ENCODE peak calls at places on chromosomes 13 and 19, in nine cellular contexts. K is HCT116; S is kidney tubule cell; O is Right ventricle myocardium superior; H is stimulated activated CD4-positive, alpha-beta T cell treated with anti-CD3 and anti-CD28 coated beads, Interleukin-1b, Interleukin-23, amount 100 ng/mL, for 24 hours; Z is omental fat pad; J is T1000; T is IMR-90; E is thoracic aorta. V is an unnamed sample.

GRCh38 chr13:113978741-113979481 is 5.0 kb upstream of the C13orf46 start:
- DNase-seq in E (no peak), T (no peak), J (no peak), O (peak), K (no peak), H (no peak), Z (no peak), S (no peak), V (no peak)

GRCh38 chr19:50460161-50460765 is 16.0 kb upstream of the EMC10 start:
- DNase-seq in O (no peak), E (no peak), T (peak), S (peak), Z (no peak), J (no peak), K (no peak), H (no peak), V (no peak)

GRCh38 chr19:46610413-46610775 is 9.3 kb downstream of the CALM3 start:
- DNase-seq in J (no peak), K (no peak), E (no peak), Z (no peak), H (no peak), O (peak), T (no peak), S (no peak), V (no peak)

GRCh38 chr13:98239156-98240076 is 62.3 kb upstream of the RNF113B start:
- DNase-seq in S (peak), H (no peak), K (no peak), J (no peak), O (no peak), T (no peak), E (no peak), Z (no peak), V (no peak)

GRCh38 chr19:29644179-29644578 is 21.1 kb upstream of the PLEKHF1 start:
- DNase-seq in O (no peak), Z (no peak), T (no peak), H (no peak), K (no peak), J (no peak), E (no peak), S (no peak), V (no peak)

GRCh38 chr19:13037161-13037560 is 41.9 kb downstream of the NFIX start:
- DNase-seq in J (peak), S (peak), K (no peak), Z (no peak), T (peak), H (no peak), O (no peak), E (no peak), V (peak)

GRCh38 chr19:6423499-6424189 is 967 bp downstream of the KHSRP start:
- DNase-seq in O (no peak), J (no peak), E (no peak), S (peak), K (no peak), H (no peak), T (peak), Z (no peak), V (peak)

GRCh38 chr13:110824901-110825300 is 90.0 kb downstream of the ANKRD10 start:
- DNase-seq in K (no peak), E (no peak), S (no peak), Z (no peak), J (no peak), H (no peak), T (no peak), O (no peak), V (no peak)

GRCh38 chr13:94280357-94280756 is 199.1 kb downstream of the DCT start:
- DNase-seq in E (no peak), T (peak), S (peak), O (no peak), Z (no peak), K (no peak), H (no peak), J (no peak), V (no peak)

GRCh38 chr13:55576389-55576788 is 1564.3 kb upstream of the PRR20A start:
- DNase-seq in O (no peak), H (no peak), K (no peak), Z (no peak), E (no peak), T (no peak), J (no peak), S (no peak), V (no peak)

GRCh38 chr19:45391871-45392665 is 12.8 kb downstream of the PPP1R13L start:
- DNase-seq in T (no peak), H (no peak), E (no peak), J (no peak), Z (no peak), O (peak), K (no peak), S (no peak), V (no peak)

GRCh38 chr13:39875583-39875982 is 220.1 kb downstream of the COG6 start:
- DNase-seq in O (no peak), H (no peak), K (no peak), E (no peak), J (no peak), T (peak), S (no peak), Z (no peak), V (no peak)

GRCh38 chr13:19267746-19268145 is 86.1 kb upstream of the TUBA3C start:
- DNase-seq in E (no peak), J (no peak), K (no peak), Z (no peak), S (no peak), O (no peak), H (no peak), T (no peak), V (no peak)

V was measured in mammary epithelial cell.